ENCODE peak calls at places on chromosomes 7 and 10, in seven cellular contexts. T is sigmoid colon, L is esophagus muscularis mucosa, O is endothelial cell of umbilical vein, C is HL-60, J is transverse colon, A is HCT116. W is an unnamed sample.

GRCh38 chr7:73426016-73426415 is 7.6 kb upstream of the FZD9 start:
- DNase-seq in C (no peak), O (no peak), J (no peak), L (no peak), T (no peak), A (no peak), W (no peak)

GRCh38 chr10:44105643-44106042 is 279.3 kb downstream of the CXCL12 start:
- DNase-seq in O (no peak), C (no peak), L (no peak), T (no peak), J (no peak), A (no peak), W (no peak)

GRCh38 chr10:95279042-95279820 is 11.6 kb downstream of the PDLIM1 start:
- DNase-seq in J (no peak), O (no peak), C (no peak), A (no peak), L (no peak), T (no peak), W (no peak)

GRCh38 chr10:71975087-71975890 is 11.1 kb downstream of the CHST3 start:
- DNase-seq in L (no peak), T (peak; percentile 86), J (peak; percentile 55), C (no peak), O (no peak), A (no peak), W (peak; percentile 83)

GRCh38 chr7:41702635-41703371 is at the start of gene INHBA:
- DNase-seq in O (peak; percentile 84), J (no peak), L (peak; percentile 92), A (no peak), T (no peak), C (no peak), W (no peak)

GRCh38 chr10:18713077-18713476 is 53.8 kb downstream of the ARL5B start:
- DNase-seq in T (no peak), C (no peak), J (no peak), O (no peak), A (no peak), L (no peak), W (no peak)

GRCh38 chr7:68511281-68511680 is 1087.0 kb upstream of the AUTS2 start:
- DNase-seq in L (no peak), C (no peak), T (no peak), O (no peak), J (no peak), A (no peak), W (no peak)

GRCh38 chr10:49415109-49415508 is 19.2 kb upstream of the DRGX start:
- DNase-seq in A (no peak), L (no peak), O (no peak), C (no peak), T (no peak), J (no peak), W (no peak)

GRCh38 chr7:16915405-16915804 is 33.6 kb upstream of the AGR3 start:
- DNase-seq in T (no peak), C (no peak), L (no peak), A (peak; percentile 3), O (no peak), J (no peak), W (no peak)

GRCh38 chr7:138480527-138480926 is 20.5 kb downstream of the TRIM24 start:
- DNase-seq in L (no peak), T (no peak), A (no peak), J (no peak), C (no peak), O (no peak), W (no peak)

GRCh38 chr10:109358325-109358724 is 565.0 kb downstream of the XPNPEP1 start:
- DNase-seq in T (no peak), L (no peak), A (no peak), C (no peak), O (no peak), J (no peak), W (no peak)

GRCh38 chr10:5092848-5093790 is 1.1 kb upstream of the AKR1C3 start:
- DNase-seq in C (no peak), J (no peak), A (no peak), T (no peak), O (no peak), L (no peak), W (no peak)

GRCh38 chr7:149296368-149296767 is 34.4 kb downstream of the ZNF783 start:
- DNase-seq in C (no peak), J (no peak), L (no peak), O (no peak), A (no peak), T (no peak), W (no peak)

GRCh38 chr7:35975851-35976454 is 175.1 kb downstream of the SEPTIN7 start:
- DNase-seq in O (peak; percentile 78), J (peak; percentile 31), L (no peak), C (peak; percentile 45), T (no peak), A (peak; percentile 79), W (no peak)

GRCh38 chr10:52678611-52679010 is 94.0 kb downstream of the MBL2 start:
- DNase-seq in L (no peak), T (no peak), A (no peak), C (no peak), O (no peak), J (no peak), W (no peak)

GRCh38 chr7:13099197-13099795 is 411.9 kb downstream of the ARL4A start:
- DNase-seq in O (no peak), A (no peak), J (no peak), L (no peak), C (no peak), T (no peak), W (no peak)

GRCh38 chr7:99975782-99976521 is at the start of gene AZGP1:
- DNase-seq in C (no peak), A (no peak), L (no peak), T (no peak), O (no peak), J (peak; percentile 41), W (no peak)

GRCh38 chr10:22690158-22690557 is 24.2 kb downstream of the PIP4K2A start:
- DNase-seq in C (no peak), O (no peak), T (no peak), A (no peak), J (no peak), L (no peak), W (no peak)

GRCh38 chr7:134289423-134289822 is 27.3 kb downstream of the SLC35B4 start:
- DNase-seq in A (no peak), C (no peak), T (no peak), O (no peak), L (no peak), J (no peak), W (no peak)

GRCh38 chr10:73577788-73578187 is 13.4 kb downstream of the USP54 start:
- DNase-seq in O (no peak), C (no peak), J (peak; percentile 63), L (peak; percentile 93), A (no peak), T (peak; percentile 95), W (no peak)

GRCh38 chr10:121306159-121306673 is 292.0 kb downstream of the FGFR2 start:
- DNase-seq in C (no peak), O (no peak), A (no peak), L (no peak), T (no peak), J (no peak), W (no peak)

GRCh38 chr7:44891372-44891771 is 6.0 kb upstream of the PURB start:
- DNase-seq in A (no peak), L (no peak), J (no peak), O (no peak), C (no peak), T (no peak), W (no peak)

GRCh38 chr10:29353887-29354561 is 65.2 kb downstream of the LYZL1 start:
- DNase-seq in C (no peak), T (no peak), A (no peak), L (no peak), O (no peak), J (no peak), W (no peak)

GRCh38 chr7:108190891-108191290 is 60.7 kb upstream of the LAMB4 start:
- DNase-seq in L (no peak), C (no peak), J (no peak), A (no peak), O (no peak), T (no peak), W (no peak)

GRCh38 chr7:2005746-2006145 is 227.0 kb downstream of the MAD1L1 start:
- DNase-seq in J (peak; percentile 6), L (no peak), O (no peak), A (no peak), C (no peak), T (peak; percentile 51), W (peak; percentile 42)

GRCh38 chr7:128410092-128410665 is 397 bp upstream of the IMPDH1 start:
- DNase-seq in C (peak; percentile 69), O (peak; percentile 75), T (peak; percentile 85), J (peak; percentile 62), A (peak; percentile 48), L (peak; percentile 94), W (peak; percentile 92)

GRCh38 chr7:110071219-110071618 is 1019.7 kb upstream of the LRRN3 start:
- DNase-seq in A (no peak), O (no peak), J (no peak), L (no peak), T (no peak), C (no peak), W (no peak)
- TF ChIP-seq POLR2AphosphoS5 in A (no peak), O (no peak), J (no peak), L (no peak), T (no peak), C (no peak), W (no peak)

GRCh38 chr7:102252373-102252982 is 34.2 kb upstream of the SH2B2 start:
- DNase-seq in O (no peak), A (no peak), L (no peak), J (no peak), T (no peak), C (no peak), W (no peak)
- TF ChIP-seq POLR2AphosphoS5 in O (no peak), A (no peak), L (no peak), J (no peak), T (no peak), C (no peak), W (no peak)

DNA sequence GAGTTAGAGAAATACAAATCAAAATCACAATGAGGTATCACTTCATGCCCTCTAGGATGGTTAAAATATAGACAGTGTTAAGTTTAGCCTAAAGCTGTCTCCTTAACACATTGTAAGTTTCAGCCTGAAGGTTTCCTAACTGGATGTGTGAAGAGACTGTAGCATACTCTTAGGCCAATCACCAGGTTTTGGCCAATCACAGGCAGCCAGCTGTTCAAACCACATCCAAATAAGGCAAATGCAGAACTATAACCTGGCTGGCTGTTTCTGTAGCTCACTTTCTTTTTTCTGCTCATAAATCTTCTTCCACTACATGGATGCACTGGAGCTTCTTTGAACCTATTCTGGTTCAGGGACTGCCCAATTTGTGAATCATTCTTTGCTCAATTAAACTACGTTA is 19.7 kb downstream of the ESYT2 start:
- DNase-seq in O (no peak), L (no peak), T (no peak), A (no peak), J (no peak), C (no peak), W (no peak)
- TF ChIP-seq POLR2AphosphoS5 in O (no peak), L (no peak), T (no peak), A (no peak), J (no peak), C (no peak), W (no peak)

DNA sequence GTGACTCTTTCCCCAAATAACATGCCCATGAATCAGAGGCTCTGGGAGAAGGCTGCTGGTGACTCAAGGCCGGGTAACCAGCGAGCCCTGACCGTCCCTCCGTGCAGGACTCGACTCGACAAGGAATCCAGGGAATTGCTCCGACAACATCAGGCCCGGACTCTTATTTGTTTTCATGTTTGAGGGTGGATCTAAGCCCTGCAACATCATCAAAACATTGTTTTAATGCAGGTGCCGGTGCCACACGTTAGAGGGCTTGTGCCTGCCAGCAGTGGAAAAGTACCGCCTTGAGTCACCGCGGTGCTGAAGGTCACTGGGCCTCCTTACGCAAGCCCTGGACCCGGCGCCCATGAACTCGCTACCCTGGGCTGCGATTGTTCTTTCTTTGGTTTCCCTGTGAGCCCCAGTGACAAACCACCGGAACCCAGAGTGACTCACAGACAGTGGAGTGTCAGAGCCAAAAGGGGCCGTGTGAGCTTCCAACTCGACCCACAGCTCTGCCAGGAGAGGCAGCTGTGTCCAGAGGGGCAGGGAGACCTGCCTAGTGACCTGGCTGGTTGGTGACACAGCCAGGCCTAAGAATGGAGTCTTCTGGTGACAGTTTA is 139.4 kb upstream of the SHH start:
- DNase-seq in O (peak; percentile 67), A (peak; percentile 96), L (peak; percentile 87), C (no peak), J (peak; percentile 25), T (peak; percentile 26), W (no peak)
- TF ChIP-seq POLR2AphosphoS5 in O (peak; percentile 20), A (peak; percentile 70), L (no peak), C (no peak), J (no peak), T (no peak), W (no peak)

W was measured in spleen.